ENCODE peak calls at places on chromosomes 1 and 21, in five cellular contexts. S, J, V, R and K are unnamed samples.

GRCh38 chr1:117339866-117340357 is 27.3 kb upstream of the MAN1A2 start:
- DNase-seq in J (peak), S (no peak), V (no peak), R (peak), K (no peak)

GRCh38 chr1:27142464-27142863 is 12.5 kb downstream of the SLC9A1 start:
- DNase-seq in V (no peak), S (no peak), J (no peak), R (no peak), K (no peak)

GRCh38 chr1:155202198-155202597 is 5.5 kb downstream of the THBS3 start:
- DNase-seq in R (no peak), S (no peak), J (no peak), V (no peak), K (no peak)

GRCh38 chr21:17688912-17689874 is 76.5 kb upstream of the BTG3 start:
- DNase-seq in V (peak), J (peak), R (peak), S (no peak), K (no peak)

GRCh38 chr1:192491804-192492554 is 83.6 kb upstream of the RGS1 start:
- DNase-seq in R (no peak), V (no peak), J (peak), S (no peak), K (no peak)

GRCh38 chr1:30694248-30695175 is 28.9 kb downstream of the MATN1 start:
- DNase-seq in J (no peak), S (no peak), R (no peak), V (no peak), K (no peak)

GRCh38 chr21:41894922-41895557 is 15.9 kb upstream of the PRDM15 start:
- DNase-seq in J (peak), R (no peak), V (no peak), S (no peak), K (no peak)

GRCh38 chr1:205279986-205280385 is 41.6 kb downstream of the NUAK2 start:
- DNase-seq in V (no peak), S (peak), J (no peak), R (peak), K (no peak)

GRCh38 chr21:22728091-22728490 is 1729.9 kb downstream of the NCAM2 start:
- DNase-seq in R (no peak), J (no peak), S (no peak), V (no peak), K (no peak)

GRCh38 chr1:66354311-66354922 is 179.5 kb upstream of the SGIP1 start:
- DNase-seq in S (no peak), J (peak), V (no peak), R (no peak), K (no peak)

GRCh38 chr1:215631489-215631888 is 64.4 kb downstream of the KCTD3 start:
- DNase-seq in V (no peak), S (no peak), R (no peak), J (peak), K (no peak)

GRCh38 chr1:183244466-183244865 is 58.4 kb downstream of the LAMC2 start:
- DNase-seq in S (no peak), J (no peak), R (no peak), V (no peak), K (no peak)

GRCh38 chr1:21898326-21899155 is 38.6 kb downstream of the HSPG2 start:
- DNase-seq in J (peak), R (no peak), V (no peak), S (no peak), K (no peak)

GRCh38 chr21:34367320-34367935 is 3.6 kb downstream of the KCNE2 start:
- DNase-seq in S (no peak), R (peak), V (no peak), J (peak), K (no peak)

GRCh38 chr1:59318271-59318865 is 21.5 kb downstream of the FGGY start:
- DNase-seq in V (no peak), S (no peak), R (no peak), J (no peak), K (no peak)

GRCh38 chr1:203354246-203354645 is 3.3 kb upstream of the FMOD start:
- DNase-seq in S (no peak), R (no peak), V (no peak), J (peak), K (no peak)

GRCh38 chr1:11847667-11848445 is at the start of gene NPPA:
- DNase-seq in R (no peak), V (no peak), J (no peak), S (no peak), K (no peak)

GRCh38 chr1:116020668-116021272 is 44.5 kb downstream of the SLC22A15 start:
- DNase-seq in S (peak), J (peak), V (no peak), R (peak), K (peak)

GRCh38 chr1:58718435-58718834 is 18.6 kb upstream of the MYSM1 start:
- DNase-seq in R (no peak), J (no peak), S (no peak), V (no peak), K (no peak)

GRCh38 chr1:109639063-109639840 is 16.6 kb upstream of the GSTM4 start:
- DNase-seq in J (no peak), R (no peak), S (no peak), V (no peak), K (no peak)

GRCh38 chr1:198291924-198292323 is 135.1 kb downstream of the NEK7 start:
- DNase-seq in V (no peak), S (no peak), J (no peak), R (no peak), K (no peak)

GRCh38 chr1:100736766-100737165 is 17.2 kb downstream of the VCAM1 start:
- DNase-seq in V (no peak), R (no peak), S (no peak), J (peak), K (no peak)

GRCh38 chr1:154148787-154149186 is 6.1 kb downstream of the NUP210L start:
- DNase-seq in R (peak), J (no peak), S (no peak), V (peak), K (peak)

GRCh38 chr1:81574365-81574764 is 226.4 kb upstream of the ADGRL2 start:
- DNase-seq in R (no peak), S (no peak), V (no peak), J (no peak), K (no peak)

GRCh38 chr1:81111818-81112217 is 688.9 kb upstream of the ADGRL2 start:
- DNase-seq in S (no peak), J (peak), R (no peak), V (no peak), K (no peak)

GRCh38 chr1:174152424-174152823 is 6.9 kb upstream of the RABGAP1L start:
- DNase-seq in S (no peak), J (no peak), V (no peak), R (no peak), K (no peak)

GRCh38 chr1:90821793-90822359 is 104.8 kb upstream of the BARHL2 start:
- DNase-seq in J (no peak), R (peak), V (no peak), S (no peak), K (no peak)

GRCh38 chr1:38154089-38154470 is 107.5 kb upstream of the POU3F1 start:
- DNase-seq in J (no peak), R (no peak), S (no peak), V (no peak), K (no peak)

GRCh38 chr1:17207966-17208418 is 3.1 kb downstream of the PADI1 start:
- DNase-seq in V (peak), S (peak), J (peak), R (peak), K (peak)

GRCh38 chr1:151346082-151346768 is 827 bp downstream of the RFX5 start:
- DNase-seq in R (peak), S (no peak), J (no peak), V (peak), K (no peak)

GRCh38 chr1:235050911-235051360 is 77.7 kb downstream of the TOMM20 start:
- DNase-seq in V (peak), R (peak), S (no peak), J (no peak), K (peak)

GRCh38 chr1:104991702-104992101 is 1242.0 kb downstream of the AMY1C start:
- DNase-seq in R (no peak), J (no peak), S (no peak), V (no peak), K (no peak)

GRCh38 chr1:55168353-55168752 is 46.8 kb downstream of the USP24 start:
- DNase-seq in S (no peak), R (no peak), J (no peak), V (no peak), K (no peak)

GRCh38 chr1:38789498-38790169 is 69.9 kb downstream of the RRAGC start:
- DNase-seq in R (no peak), J (no peak), S (no peak), V (no peak), K (no peak)

GRCh38 chr1:152960452-152961044 is 9.9 kb upstream of the SPRR4 start:
- DNase-seq in S (no peak), R (peak), J (no peak), V (no peak), K (no peak)

GRCh38 chr1:245765241-245766000 is 610.6 kb downstream of the KIF26B start:
- DNase-seq in J (peak), S (no peak), R (no peak), V (no peak), K (no peak)

GRCh38 chr1:101820080-101820479 is 176.6 kb downstream of the OLFM3 start:
- DNase-seq in V (no peak), J (peak), R (peak), S (no peak), K (no peak)

GRCh38 chr1:4213599-4213998 is 313.5 kb upstream of the C1orf174 start:
- DNase-seq in J (no peak), R (no peak), S (no peak), V (no peak), K (no peak)

DNA sequence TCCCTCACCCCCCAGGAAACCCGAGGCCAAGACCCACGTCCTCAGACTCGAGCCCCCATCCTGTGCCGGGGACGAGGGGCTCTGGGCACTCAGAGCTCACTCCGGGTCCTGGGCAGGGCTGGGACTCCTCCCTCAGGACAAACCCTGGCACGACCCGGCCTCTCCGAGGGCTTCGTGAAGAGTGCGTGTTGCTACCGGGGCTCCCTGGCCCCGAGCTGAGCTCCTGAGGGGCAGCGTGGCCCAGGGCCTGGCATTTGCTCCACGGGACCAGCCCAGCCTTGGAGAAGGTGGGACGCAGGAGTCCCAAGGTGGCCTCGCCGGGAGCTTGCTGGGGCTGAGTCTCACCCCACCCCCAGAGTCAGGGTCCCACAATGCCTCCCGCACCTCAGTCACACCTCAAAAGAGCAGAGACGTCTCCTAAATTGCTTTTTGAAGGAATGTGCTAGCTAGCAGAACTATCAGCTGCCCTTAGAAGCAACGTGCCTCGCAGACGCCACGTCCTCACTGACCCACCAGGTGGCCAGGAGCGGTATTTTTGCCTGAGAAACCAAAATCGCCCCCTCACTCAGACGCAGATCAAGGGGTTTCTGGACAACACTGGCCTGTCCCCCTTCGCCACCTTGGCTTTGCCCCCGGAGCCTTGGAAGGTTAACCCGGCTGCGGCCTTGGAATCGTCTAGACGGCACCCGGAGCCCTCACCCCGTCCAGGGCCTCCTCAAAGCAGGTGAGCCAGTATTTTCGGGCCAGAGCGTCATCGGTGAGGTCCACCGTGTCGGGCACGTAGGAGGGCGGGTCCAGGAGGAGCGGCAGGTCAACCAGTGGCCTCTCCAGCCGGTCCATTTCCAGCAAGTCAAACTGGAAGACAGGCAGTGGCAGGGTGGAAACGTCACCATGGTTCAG is 11.3 kb downstream of the PANK4 start:
- DNase-seq in S (no peak), J (no peak), V (no peak), R (no peak), K (no peak)
- TF ChIP-seq CTCF in S (no peak), J (peak), V (no peak), R (no peak), K (no peak)

DNA sequence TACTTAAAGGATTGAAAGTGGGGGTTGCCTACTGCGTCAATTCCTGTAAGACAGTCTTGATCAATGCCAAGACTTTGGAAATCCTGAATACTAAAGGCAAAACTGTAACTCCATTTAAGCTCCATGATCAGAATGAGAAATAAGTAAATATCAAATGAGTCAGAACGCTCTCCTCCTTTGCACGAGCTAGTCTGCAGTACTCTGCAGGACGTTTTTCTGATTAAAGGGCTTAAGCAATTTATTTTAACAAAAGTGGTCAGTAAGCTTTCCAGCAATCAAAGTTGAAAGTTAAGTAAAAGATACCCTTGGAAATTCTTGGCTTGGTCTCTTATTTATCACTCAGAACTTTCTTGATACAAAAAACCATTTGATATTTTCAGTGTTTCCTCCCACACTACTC is 35.7 kb upstream of the ARHGAP29 start:
- DNase-seq in S (no peak), J (no peak), V (no peak), R (no peak), K (no peak)
- TF ChIP-seq CTCF in S (no peak), J (no peak), V (no peak), R (no peak), K (no peak)

DNA sequence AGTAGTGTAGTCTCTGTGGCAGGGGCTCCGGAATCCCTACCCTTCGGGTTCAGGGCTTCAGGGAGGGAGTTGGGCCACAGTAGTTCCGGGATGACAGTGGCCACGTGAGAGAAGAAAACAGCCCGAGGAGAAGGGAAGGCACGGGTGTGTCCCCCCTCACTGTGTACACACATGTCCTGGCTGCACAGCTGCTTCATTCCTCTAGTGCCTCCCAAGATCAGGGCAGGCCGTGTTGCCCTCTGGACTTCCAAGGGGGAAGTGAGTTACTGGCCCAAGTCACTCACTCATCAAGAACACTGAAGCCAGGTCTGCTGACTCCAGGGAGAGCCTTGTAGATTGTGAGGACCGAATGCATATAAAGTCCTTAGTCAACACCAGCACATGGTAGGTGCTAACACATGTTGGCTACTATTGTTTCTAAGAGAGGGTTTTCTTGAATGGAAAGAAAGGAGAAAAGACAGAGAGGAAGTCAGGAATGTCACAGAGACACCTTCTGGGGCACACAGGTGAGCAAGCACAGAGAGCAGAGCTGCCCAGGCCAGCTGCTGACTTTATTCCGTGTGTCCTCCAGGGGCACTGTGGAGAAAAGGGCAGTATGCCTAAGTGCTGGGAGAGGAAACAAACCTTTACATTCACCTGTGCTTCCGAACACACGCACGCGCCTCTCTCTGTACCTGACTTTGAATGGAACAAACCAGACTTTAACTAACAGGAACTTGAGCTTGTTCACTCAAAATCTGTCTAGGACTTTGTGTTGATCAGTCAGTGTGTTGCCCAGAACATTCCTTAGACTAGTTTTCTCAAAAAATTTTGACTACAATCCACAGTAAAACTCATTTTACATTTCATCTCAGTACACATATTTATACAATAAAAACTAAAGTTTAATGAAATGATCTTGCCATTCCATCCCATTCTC is 40.0 kb downstream of the LHX4 start:
- DNase-seq in S (no peak), J (no peak), R (no peak), V (no peak), K (no peak)
- TF ChIP-seq CTCF in S (no peak), J (peak), R (no peak), V (peak), K (peak)

DNA sequence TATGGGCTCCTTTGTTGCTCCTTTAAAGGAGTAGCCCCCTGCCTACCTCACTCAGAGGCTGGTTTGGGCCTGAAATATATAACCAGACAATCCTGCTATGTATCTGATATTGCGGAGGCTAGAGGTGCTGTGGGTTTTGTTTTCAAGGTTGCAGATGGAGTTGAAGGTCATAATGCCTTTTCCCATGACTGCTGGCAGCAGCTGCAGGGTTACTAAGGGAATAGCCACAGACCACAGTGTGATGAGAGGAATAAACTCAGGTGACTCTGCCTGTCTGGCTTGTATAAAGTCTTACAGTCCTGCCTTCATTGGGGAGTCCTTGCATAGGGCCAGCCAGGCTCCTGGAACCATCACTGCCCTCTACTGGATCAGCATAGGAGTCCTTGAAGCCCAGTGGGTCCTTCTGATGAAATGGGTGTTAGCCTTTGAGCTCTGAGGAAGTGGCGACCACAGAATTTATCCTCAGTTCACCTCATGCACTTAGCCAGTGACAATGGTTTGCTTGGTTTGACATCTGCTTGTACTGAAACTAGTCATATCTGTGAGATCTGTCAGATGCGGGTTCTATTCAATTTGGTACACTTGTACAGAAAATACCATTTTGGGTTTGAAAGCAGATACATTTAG is 174.4 kb upstream of the HMCN1 start:
- DNase-seq in V (peak), J (peak), S (peak), R (peak), K (peak)
- TF ChIP-seq CTCF in V (peak), J (peak), S (no peak), R (peak), K (peak)

GRCh38 chr1:156767101-156767878 is at the start of gene PRCC:
- DNase-seq in S (peak), R (peak), V (peak), J (peak), K (peak)
- TF ChIP-seq CTCF in S (no peak), R (no peak), V (no peak), J (no peak), K (no peak)

GRCh38 chr1:67771152-67771551 is 62.1 kb downstream of the GNG12 start:
- DNase-seq in J (peak), R (peak), S (no peak), V (no peak), K (no peak)
- TF ChIP-seq CTCF in J (peak), R (peak), S (no peak), V (peak), K (no peak)

GRCh38 chr1:221874285-221875003 is 132.6 kb upstream of the DUSP10 start:
- DNase-seq in S (no peak), R (no peak), V (no peak), J (peak), K (no peak)
- TF ChIP-seq CTCF in S (no peak), R (no peak), V (no peak), J (peak), K (no peak)